ENCODE peak calls at places on chromosomes 2 and 18, in five cellular contexts. K is kidney epithelial cell, J is GM06990, Y is neural progenitor cell, M is fibroblast of lung. G is an unnamed sample.

GRCh38 chr2:72979896-72980295 is 62.6 kb downstream of the EMX1 start:
- DNase-seq in J (no peak), K (no peak), Y (no peak), M (no peak), G (no peak)

GRCh38 chr2:177064417-177064816 is 148.2 kb upstream of the HNRNPA3 start:
- DNase-seq in Y (peak; percentile 24), M (no peak), J (no peak), K (peak; percentile 1), G (no peak)

GRCh38 chr2:43030551-43031025 is 195.8 kb downstream of the ZFP36L2 start:
- DNase-seq in Y (no peak), K (no peak), M (no peak), J (no peak), G (no peak)

GRCh38 chr2:127906206-127906926 is 20.6 kb upstream of the AMMECR1L start:
- DNase-seq in Y (no peak), J (no peak), K (no peak), M (no peak), G (no peak)

GRCh38 chr2:231701456-231702373 is 6.6 kb upstream of the PTMA start:
- DNase-seq in Y (peak; percentile 2), K (no peak), J (no peak), M (peak; percentile 76), G (no peak)

GRCh38 chr2:239882335-239882734 is 142.8 kb downstream of the NDUFA10 start:
- DNase-seq in K (no peak), J (no peak), M (peak; percentile 9), Y (peak; percentile 70), G (no peak)

GRCh38 chr2:181774601-181775179 is 94.4 kb upstream of the NEUROD1 start:
- DNase-seq in M (peak; percentile 46), K (no peak), Y (no peak), J (peak; percentile 15), G (no peak)

GRCh38 chr2:212330263-212330662 is 208.3 kb downstream of the ERBB4 start:
- DNase-seq in J (no peak), K (no peak), Y (no peak), M (no peak), G (no peak)

GRCh38 chr18:48869591-48869990 is 81.2 kb downstream of the SMAD7 start:
- DNase-seq in Y (no peak), J (no peak), M (no peak), K (no peak), G (no peak)

GRCh38 chr2:201363857-201364560 is 6.9 kb upstream of the FLACC1 start:
- DNase-seq in J (peak; percentile 31), K (no peak), M (peak; percentile 46), Y (peak; percentile 61), G (peak; percentile 31)

GRCh38 chr2:71664161-71664560 is 210.8 kb downstream of the DYSF start:
- DNase-seq in M (no peak), Y (no peak), J (no peak), K (no peak), G (no peak)

GRCh38 chr2:176082885-176083731 is 654 bp downstream of the EVX2 start:
- DNase-seq in K (no peak), J (no peak), Y (peak; percentile 70), M (no peak), G (no peak)

GRCh38 chr2:36753706-36754221 is 57.3 kb downstream of the VIT start:
- DNase-seq in K (no peak), M (peak; percentile 7), J (no peak), Y (no peak), G (no peak)

GRCh38 chr18:38025433-38026038 is 459.9 kb upstream of the CELF4 start:
- DNase-seq in J (no peak), Y (peak; percentile 5), K (peak; percentile 87), M (peak; percentile 30), G (no peak)

GRCh38 chr2:119730598-119731278 is 29.0 kb upstream of the PTPN4 start:
- DNase-seq in Y (no peak), K (peak; percentile 76), J (no peak), M (peak; percentile 35), G (no peak)

GRCh38 chr2:31270871-31271270 is 36.9 kb downstream of the EHD3 start:
- DNase-seq in K (no peak), M (no peak), J (no peak), Y (no peak), G (no peak)

GRCh38 chr18:37565138-37565984 is at the start of gene CELF4:
- DNase-seq in K (no peak), J (no peak), M (no peak), Y (peak; percentile 51), G (no peak)

DNA sequence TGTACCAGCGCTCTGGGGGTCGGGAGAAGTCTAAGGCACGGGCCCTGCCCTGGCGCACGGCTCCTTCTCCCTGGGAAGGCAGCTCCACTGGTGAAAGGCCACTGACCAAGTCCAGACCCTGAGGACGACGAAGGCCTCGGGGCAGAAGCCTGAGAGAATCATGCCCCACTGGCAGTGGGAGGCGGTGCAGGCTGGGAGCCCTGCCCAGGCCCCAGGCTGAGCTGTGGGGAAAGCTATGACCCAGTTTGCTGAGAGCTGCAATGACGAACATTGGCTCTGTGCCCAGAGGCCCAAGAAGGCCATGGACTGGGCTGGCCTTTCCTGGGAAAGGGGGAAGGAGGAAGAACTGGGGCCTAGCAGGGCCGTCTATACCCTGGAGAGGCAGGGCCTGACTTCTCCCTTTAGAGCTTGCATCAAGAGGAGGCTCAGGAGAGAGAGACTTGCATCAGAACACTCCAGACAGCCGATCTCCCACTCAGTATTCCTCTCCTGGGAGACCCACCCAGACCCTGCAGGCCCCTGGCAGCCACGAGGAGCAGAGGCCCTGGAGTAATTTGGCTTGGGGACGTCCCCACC is 32.9 kb downstream of the HS1BP3 start:
- DNase-seq in M (peak; percentile 97), K (no peak), Y (peak; percentile 25), J (no peak), G (peak; percentile 99)
- TF ChIP-seq CTCF in M (peak; percentile 38), K (peak; percentile 49), Y (no peak), J (no peak), G (peak; percentile 46)

GRCh38 chr18:7926526-7926925 is 359.4 kb downstream of the PTPRM start:
- DNase-seq in J (no peak), M (no peak), K (peak; percentile 44), Y (peak; percentile 30), G (no peak)
- TF ChIP-seq CTCF in J (peak; percentile 14), M (no peak), K (peak; percentile 70), Y (peak; percentile 49), G (no peak)

DNA sequence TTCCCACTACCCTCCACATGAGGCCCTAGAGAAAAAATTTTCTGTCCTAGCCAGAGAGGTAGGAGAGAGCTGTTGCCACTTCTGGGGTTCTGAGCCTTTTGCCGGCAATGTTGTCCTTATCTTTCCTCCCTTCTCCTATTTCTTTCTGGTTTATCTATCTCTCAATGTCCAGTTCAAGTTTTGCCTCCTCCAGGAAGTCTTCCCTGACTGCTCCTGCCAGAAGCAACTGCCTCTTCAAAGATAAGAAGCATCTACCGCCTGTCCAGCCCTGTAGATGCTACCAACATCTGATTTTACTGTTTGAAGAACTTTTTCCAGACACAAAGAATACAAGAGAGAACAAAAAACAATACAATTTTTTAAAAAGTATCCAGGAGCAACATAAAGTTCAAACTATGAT is 220.8 kb upstream of the KLHL29 start:
- DNase-seq in K (no peak), J (no peak), Y (no peak), M (no peak), G (no peak)
- TF ChIP-seq CTCF in K (no peak), J (no peak), Y (no peak), M (no peak), G (no peak)

GRCh38 chr2:49251766-49252165 is 97.5 kb upstream of the FSHR start:
- DNase-seq in Y (no peak), K (peak; percentile 12), J (no peak), M (peak; percentile 86), G (no peak)
- TF ChIP-seq CTCF in Y (no peak), K (no peak), J (no peak), M (no peak), G (no peak)

GRCh38 chr2:17573085-17573805 is 32.7 kb downstream of the VSNL1 start:
- DNase-seq in K (no peak), J (no peak), M (peak; percentile 85), Y (no peak), G (no peak)
- TF ChIP-seq CTCF in K (peak; percentile 26), J (peak; percentile 49), M (no peak), Y (peak; percentile 39), G (no peak)

GRCh38 chr2:39522518-39522877 is 85.4 kb upstream of the MAP4K3 start:
- DNase-seq in J (no peak), M (no peak), K (no peak), Y (no peak), G (no peak)
- TF ChIP-seq CTCF in J (no peak), M (no peak), K (no peak), Y (no peak), G (no peak)

GRCh38 chr2:222319576-222320440 is 21.0 kb upstream of the PAX3 start:
- DNase-seq in J (peak; percentile 78), M (peak; percentile 26), Y (no peak), K (no peak), G (no peak)

GRCh38 chr2:222320441-222321395 is 21.9 kb upstream of the PAX3 start:
- DNase-seq in J (no peak), Y (peak; percentile 62), K (no peak), M (peak; percentile 20), G (no peak)

GRCh38 chr2:222322241-222322640 is 23.4 kb upstream of the PAX3 start:
- DNase-seq in M (no peak), Y (no peak), K (no peak), J (no peak), G (no peak)

GRCh38 chr2:222318026-222318711 is 19.4 kb upstream of the PAX3 start:
- DNase-seq in K (peak; percentile 47), M (peak; percentile 66), Y (peak; percentile 92), J (peak; percentile 84), G (no peak)

DNA sequence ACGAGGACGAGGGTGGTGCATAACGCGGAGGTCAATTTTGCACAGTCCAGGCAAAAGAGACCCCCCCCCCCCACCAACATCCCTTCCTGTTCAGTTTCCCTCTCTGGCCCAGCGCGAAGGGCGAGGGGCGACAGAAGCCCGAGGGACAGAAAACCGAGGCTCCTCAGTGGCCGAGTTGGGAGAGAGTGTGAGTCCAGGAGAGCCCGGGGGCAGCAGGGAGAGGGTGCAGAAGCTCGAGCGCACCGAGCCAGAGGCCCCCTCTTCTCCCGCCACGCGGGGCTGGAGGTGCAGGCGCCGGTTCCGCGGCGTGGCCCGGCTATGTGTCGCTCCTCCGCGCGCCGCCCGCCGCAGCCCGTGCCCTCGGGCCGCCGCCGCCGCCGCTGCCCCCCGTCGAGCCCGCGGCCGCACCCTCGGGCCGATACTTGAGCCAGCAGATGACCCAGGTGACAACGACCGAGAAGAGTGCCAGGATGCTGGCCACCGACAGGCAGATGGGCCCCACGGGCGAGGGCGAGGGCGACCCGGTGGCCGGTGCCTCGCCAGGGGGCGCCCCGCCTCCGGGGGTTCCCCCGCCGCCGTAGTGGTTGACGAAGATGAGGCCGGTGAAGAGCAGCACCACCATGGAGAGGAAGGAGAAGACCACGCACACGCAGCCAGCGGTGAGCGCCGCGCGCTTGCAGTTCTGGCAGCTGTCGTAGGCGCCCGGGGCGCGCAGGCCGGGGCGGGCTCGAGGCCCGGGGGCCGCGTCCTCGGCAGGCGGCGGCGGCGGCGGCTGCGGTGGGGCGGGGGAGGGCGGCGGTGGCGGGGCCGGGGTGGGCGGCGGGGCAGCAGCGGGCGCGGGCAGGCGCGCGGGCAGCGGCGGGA is 20.1 kb upstream of the PAX3 start:
- DNase-seq in Y (peak; percentile 82), J (peak; percentile 81), K (no peak), M (peak; percentile 34), G (no peak)
- TF ChIP-seq CTCF in Y (peak; percentile 49), J (peak; percentile 33), K (peak; percentile 8), M (no peak), G (no peak)